ENCODE peak calls at places on chromosomes 4 and X, in seven cellular contexts. M is OCI-LY7, L is testis, J is tibial artery, P is PC-3, S is osteoblast, K is prostate gland. Z is an unnamed sample.
A peak's percentile ranks its signal among the peaks of the same experiment; 100 is the strongest.

GRCh38 chr4:173506780-173507211 is 23.2 kb downstream of the HAND2 start:
- DNase-seq in S (peak; percentile 74), J (no peak), M (no peak), K (no peak), P (no peak), L (no peak), Z (no peak)

GRCh38 chr4:91319869-91320268 is 983.9 kb upstream of the GRID2 start:
- DNase-seq in J (no peak), K (no peak), S (no peak), P (no peak), M (no peak), L (no peak), Z (peak; percentile 50)

GRCh38 chr4:74661427-74662171 is 132.7 kb downstream of the BTC start:
- DNase-seq in L (no peak), K (no peak), M (no peak), J (no peak), S (no peak), P (peak; percentile 91), Z (peak; percentile 61)

GRCh38 chrX:15143050-15143824 is 126.6 kb downstream of the ASB9 start:
- DNase-seq in S (no peak), L (peak; percentile 61), P (peak; percentile 75), K (peak; percentile 21), J (peak; percentile 20), M (peak; percentile 46), Z (no peak)

GRCh38 chr4:112251044-112251632 is 19.6 kb downstream of the AP1AR start:
- DNase-seq in K (no peak), L (no peak), P (no peak), S (no peak), M (no peak), J (no peak), Z (no peak)

GRCh38 chr4:173525118-173526033 is 4.7 kb downstream of the HAND2 start:
- DNase-seq in P (no peak), S (peak; percentile 90), L (no peak), J (no peak), M (no peak), K (no peak), Z (no peak)

GRCh38 chr4:108398326-108398725 is 222.1 kb upstream of the RPL34 start:
- DNase-seq in K (no peak), M (no peak), P (no peak), J (no peak), S (no peak), L (no peak), Z (no peak)

GRCh38 chrX:136147320-136147901 is at the start of gene FHL1:
- DNase-seq in M (peak; percentile 4), P (peak; percentile 40), S (peak; percentile 91), L (peak; percentile 66), K (peak; percentile 22), J (peak; percentile 59), Z (no peak)

GRCh38 chr4:152679414-152680281 is at the start of gene TMEM154:
- DNase-seq in L (peak; percentile 42), P (peak; percentile 67), J (peak; percentile 60), M (peak; percentile 91), K (peak; percentile 59), S (peak; percentile 83), Z (peak; percentile 96)

GRCh38 chrX:107574711-107575110 is 53.6 kb upstream of the PRPS1 start:
- DNase-seq in L (no peak), S (peak; percentile 76), K (no peak), M (no peak), P (peak; percentile 69), J (no peak), Z (no peak)

GRCh38 chrX:15398874-15399273 is 14.7 kb upstream of the VEGFD start:
- DNase-seq in K (no peak), J (no peak), M (no peak), S (no peak), P (no peak), L (no peak), Z (no peak)

GRCh38 chr4:82515705-82516104 is 46.1 kb downstream of the TMEM150C start:
- DNase-seq in M (no peak), J (peak; percentile 36), S (peak; percentile 53), L (peak; percentile 39), P (peak; percentile 43), K (peak; percentile 60), Z (no peak)

GRCh38 chrX:29841750-29842149 is 373.6 kb upstream of the MAGEB2 start:
- DNase-seq in P (no peak), M (no peak), K (no peak), J (no peak), L (no peak), S (no peak), Z (no peak)

GRCh38 chr4:91058345-91058744 is 931.2 kb downstream of the CCSER1 start:
- DNase-seq in S (no peak), P (peak; percentile 75), M (no peak), J (no peak), L (no peak), K (no peak), Z (peak; percentile 94)

GRCh38 chr4:77805802-77806201 is 13.4 kb downstream of the CNOT6L start:
- DNase-seq in S (no peak), L (no peak), J (no peak), M (no peak), P (no peak), K (no peak), Z (no peak)

DNA sequence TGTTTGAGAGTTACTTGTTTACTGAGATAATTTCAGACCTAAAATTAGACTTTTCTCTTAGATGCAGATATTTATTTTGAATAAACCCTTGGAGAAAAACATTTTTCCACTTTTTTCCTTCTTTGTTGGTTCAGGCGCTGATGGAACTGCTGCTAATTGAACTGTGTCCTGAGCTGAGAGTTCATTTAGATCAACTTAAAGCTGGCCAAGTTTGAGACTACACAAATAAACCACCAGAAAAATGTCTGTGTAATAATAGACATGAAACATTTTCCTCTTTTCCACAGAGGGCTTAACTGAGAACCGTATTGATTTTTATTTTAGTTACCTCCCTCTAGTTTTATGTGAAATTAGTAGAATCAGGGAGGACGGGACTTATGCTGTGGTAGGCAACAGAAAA is 32.5 kb downstream of the LRP2BP start:
- DNase-seq in S (no peak), L (no peak), M (no peak), K (no peak), P (no peak), J (no peak), Z (no peak)
- H3K4me1 ChIP-seq in S (peaks cover 18% of the 10 kb centered on the region), L (no peaks in the 10 kb centered on the region), M (no peaks in the 10 kb centered on the region), K (no peaks in the 10 kb centered on the region), P (peaks cover 17% of the 10 kb centered on the region), J (peaks cover 17% of the 10 kb centered on the region), Z (peaks cover 3% of the 10 kb centered on the region)

DNA sequence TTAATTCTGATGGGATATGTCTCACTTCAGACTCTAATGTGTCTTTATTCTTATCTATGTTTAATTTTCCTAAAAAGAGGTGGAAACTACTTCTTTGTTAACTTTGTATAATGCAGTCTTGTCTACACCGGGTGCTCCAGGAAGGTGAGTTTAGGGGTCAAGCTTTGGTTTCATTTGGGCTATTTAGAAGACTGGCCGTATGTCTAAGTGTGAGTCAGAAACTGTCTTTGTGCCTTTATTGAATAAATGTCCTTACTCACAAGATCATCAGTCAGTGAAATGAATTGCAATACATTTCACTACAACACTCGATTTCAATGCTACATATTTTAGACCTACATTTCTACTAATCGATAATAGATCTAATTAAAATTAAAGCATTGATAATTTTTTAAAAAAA is 56.2 kb downstream of the PROM1 start:
- DNase-seq in M (no peak), J (no peak), L (no peak), K (no peak), S (no peak), P (peak; percentile 48), Z (no peak)
- TF ChIP-seq CTCF in M (no peak), J (no peak), L (no peak), K (no peak), S (no peak), P (no peak), Z (no peak)

GRCh38 chr4:1293981-1294380 is 4.3 kb downstream of the MAEA start:
- DNase-seq in K (no peak), S (peak; percentile 97), M (no peak), J (no peak), P (no peak), L (peak; percentile 24), Z (no peak)
- H3K27ac ChIP-seq in K (no peak overlapping the region), S (peak overlapping the region; percentile 92), M (peak overlapping the region; percentile 15), J (no peak overlapping the region), P (no peak overlapping the region), L (peak overlapping the region; percentile 19), Z (no peak overlapping the region)

GRCh38 chr4:37934096-37934495 is 26.1 kb upstream of the PTTG2 start:
- DNase-seq in L (no peak), S (no peak), M (no peak), J (no peak), K (no peak), P (no peak), Z (no peak)
- H3K4me1 ChIP-seq in L (no peaks in the 10 kb centered on the region), S (peaks cover 24% of the 10 kb centered on the region), M (no peaks in the 10 kb centered on the region), J (peaks cover 18% of the 10 kb centered on the region), K (no peaks in the 10 kb centered on the region), P (no peaks in the 10 kb centered on the region), Z (peaks cover 2% of the 10 kb centered on the region)

GRCh38 chrX:47619486-47620302 is at the start of gene SYN1:
- DNase-seq in M (no peak), L (peak; percentile 89), J (peak; percentile 55), S (peak; percentile 97), K (peak; percentile 54), P (peak; percentile 38), Z (no peak)
- TF ChIP-seq CTCF in M (no peak), L (peak; percentile 56), J (peak; percentile 11), S (no peak), K (peak; percentile 59), P (no peak), Z (peak; percentile 41)

DNA sequence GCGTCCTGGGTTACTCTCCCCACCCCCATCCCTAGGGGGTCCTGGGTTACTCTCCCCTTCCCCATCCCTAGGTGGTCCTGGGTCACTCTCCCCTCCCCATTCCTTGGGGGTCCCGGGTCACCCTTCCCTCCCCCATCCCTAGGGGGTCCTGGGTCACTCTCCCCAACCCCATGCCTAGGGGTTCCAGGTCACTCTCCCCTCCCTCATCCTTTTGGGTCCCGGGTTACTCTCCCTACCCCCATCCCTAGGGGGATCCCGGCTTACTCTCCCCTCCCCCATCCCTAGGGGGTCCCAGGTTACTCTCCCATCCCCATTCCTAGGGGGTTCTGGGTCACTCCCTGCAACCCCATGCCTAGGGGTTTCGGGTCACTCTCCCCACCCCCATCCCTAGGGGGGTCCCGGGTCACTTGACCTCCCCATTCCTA is 1.4 kb downstream of the ASMTL start:
- DNase-seq in K (no peak), P (no peak), J (no peak), L (no peak), S (peak; percentile 58), M (no peak), Z (no peak)
- H3K27ac ChIP-seq in K (no peak overlapping the region), P (no peak overlapping the region), J (peak overlapping the region; percentile 82), L (no peak overlapping the region), S (no peak overlapping the region), M (no peak overlapping the region), Z (no peak overlapping the region)

GRCh38 chrX:50643525-50644137 is 170.4 kb downstream of the SHROOM4 start:
- DNase-seq in L (no peak), M (no peak), P (no peak), K (no peak), S (no peak), J (no peak), Z (no peak)
- H3K4me1 ChIP-seq in L (no peaks in the 10 kb centered on the region), M (no peaks in the 10 kb centered on the region), P (no peaks in the 10 kb centered on the region), K (no peaks in the 10 kb centered on the region), S (no peaks in the 10 kb centered on the region), J (no peaks in the 10 kb centered on the region), Z (peaks cover 8% of the 10 kb centered on the region)